ENCODE peak calls at places on chromosomes 2 and 18, in six cellular contexts. J, Q, X, T, E and D are unnamed samples.

GRCh38 chr2:105714141-105714540 is 30.6 kb upstream of the NCK2 start:
- DNase-seq in J (no peak), Q (no peak), X (no peak), T (no peak), E (no peak), D (no peak)

GRCh38 chr18:25672490-25672889 is 320.5 kb upstream of the ZNF521 start:
- DNase-seq in J (no peak), Q (no peak), X (no peak), T (no peak), E (no peak), D (no peak)

GRCh38 chr2:190415794-190416729 is 7.9 kb downstream of the MFSD6 start:
- DNase-seq in J (peak), Q (no peak), X (no peak), T (no peak), E (no peak), D (no peak)

GRCh38 chr2:66110071-66110470 is 324.9 kb upstream of the MEIS1 start:
- DNase-seq in J (no peak), Q (no peak), X (no peak), T (no peak), E (no peak), D (no peak)

GRCh38 chr2:235140801-235141081 is 188.9 kb downstream of the SH3BP4 start:
- DNase-seq in J (no peak), Q (no peak), X (no peak), T (no peak), E (no peak), D (no peak)

GRCh38 chr2:199684832-199685231 is 166.2 kb downstream of the FTCDNL1 start:
- DNase-seq in J (no peak), Q (no peak), X (no peak), T (no peak), E (no peak), D (no peak)

GRCh38 chr18:3525870-3526420 is 76.0 kb downstream of the TGIF1 start:
- DNase-seq in J (peak), Q (no peak), X (no peak), T (peak), E (no peak), D (no peak)

GRCh38 chr2:95260028-95261023 is 13.9 kb upstream of the PROM2 start:
- DNase-seq in J (peak), Q (peak), X (no peak), T (no peak), E (no peak), D (peak)

GRCh38 chr2:157338013-157338412 is 12.4 kb upstream of the ERMN start:
- DNase-seq in J (no peak), Q (no peak), X (no peak), T (no peak), E (no peak), D (no peak)

GRCh38 chr18:65754121-65754520 is 3.3 kb downstream of the CDH7 start:
- DNase-seq in J (peak), Q (no peak), X (no peak), T (no peak), E (peak), D (no peak)

GRCh38 chr2:115214050-115214449 is 771.6 kb downstream of the DPP10 start:
- DNase-seq in J (no peak), Q (no peak), X (no peak), T (no peak), E (no peak), D (no peak)

GRCh38 chr2:73642338-73643018 is at the start of gene NAT8:
- DNase-seq in J (no peak), Q (no peak), X (peak), T (no peak), E (no peak), D (no peak)

GRCh38 chr2:125224830-125225229 is 1199.7 kb downstream of the CNTNAP5 start:
- DNase-seq in J (no peak), Q (no peak), X (no peak), T (no peak), E (no peak), D (no peak)

GRCh38 chr2:3634631-3635091 is 23.3 kb upstream of the ALLC start:
- DNase-seq in J (no peak), Q (peak), X (peak), T (no peak), E (no peak), D (no peak)

GRCh38 chr2:72147303-72147970 is at the start of gene CYP26B1:
- DNase-seq in J (no peak), Q (peak), X (peak), T (no peak), E (no peak), D (peak)

GRCh38 chr2:235793163-235793752 is 299.4 kb downstream of the AGAP1 start:
- DNase-seq in J (no peak), Q (no peak), X (no peak), T (no peak), E (no peak), D (peak)

GRCh38 chr2:136134126-136134525 is 16.2 kb upstream of the CXCR4 start:
- DNase-seq in J (no peak), Q (no peak), X (no peak), T (no peak), E (no peak), D (no peak)

GRCh38 chr18:69774831-69775230 is 172.8 kb downstream of the CD226 start:
- DNase-seq in J (no peak), Q (no peak), X (no peak), T (no peak), E (no peak), D (no peak)

GRCh38 chr2:10256525-10257031 is 46.1 kb upstream of the HPCAL1 start:
- DNase-seq in J (no peak), Q (no peak), X (no peak), T (no peak), E (no peak), D (no peak)

GRCh38 chr18:79030680-79031079 is 38.5 kb upstream of the ATP9B start:
- DNase-seq in J (no peak), Q (no peak), X (no peak), T (no peak), E (no peak), D (no peak)

GRCh38 chr2:145906356-145906755 is 1386.4 kb upstream of the ZEB2 start:
- DNase-seq in J (no peak), Q (no peak), X (no peak), T (no peak), E (no peak), D (peak)

GRCh38 chr2:96436961-96437360 is 68.2 kb downstream of the NEURL3 start:
- DNase-seq in J (no peak), Q (no peak), X (no peak), T (no peak), E (no peak), D (no peak)

GRCh38 chr2:228699888-228700287 is 518.4 kb upstream of the SPHKAP start:
- DNase-seq in J (no peak), Q (no peak), X (no peak), T (no peak), E (no peak), D (no peak)

GRCh38 chr18:63848159-63848558 is 39.3 kb upstream of the SERPINB2 start:
- DNase-seq in J (no peak), Q (no peak), X (no peak), T (no peak), E (no peak), D (peak)

GRCh38 chr2:237471457-237472186 is 15.4 kb upstream of the MLPH start:
- DNase-seq in J (no peak), Q (peak), X (peak), T (peak), E (no peak), D (peak)

GRCh38 chr2:112630268-112630667 is 15.5 kb upstream of the SLC20A1 start:
- DNase-seq in J (no peak), Q (no peak), X (peak), T (no peak), E (no peak), D (no peak)

GRCh38 chr2:42914314-42914713 is 121.9 kb upstream of the HAAO start:
- DNase-seq in J (no peak), Q (no peak), X (no peak), T (peak), E (no peak), D (no peak)

GRCh38 chr2:80068068-80068467 is 236.5 kb downstream of the LRRTM1 start:
- DNase-seq in J (no peak), Q (no peak), X (no peak), T (no peak), E (no peak), D (no peak)